ENCODE peak calls at places on chromosomes 7 and 10, in four cellular contexts. D is GM23248, A is cardiac muscle cell, Z is Peyer's patch. Y is an unnamed sample.

GRCh38 chr10:69333205-69333604 is 54.9 kb downstream of the HK1 start:
- DNase-seq in Z (no peak), A (peak; percentile 60), D (peak; percentile 50), Y (no peak)

GRCh38 chr10:86224354-86225097 is 142.1 kb downstream of the GRID1 start:
- DNase-seq in Z (no peak), D (peak; percentile 14), A (no peak), Y (no peak)

GRCh38 chr7:69411466-69411865 is 186.8 kb upstream of the AUTS2 start:
- DNase-seq in A (no peak), D (no peak), Z (no peak), Y (no peak)

GRCh38 chr10:112383325-112383724 is 9.4 kb downstream of the ACSL5 start:
- DNase-seq in Z (peak; percentile 85), A (peak; percentile 85), D (peak; percentile 73), Y (no peak)

GRCh38 chr10:128869101-128869712 is 597.8 kb upstream of the MGMT start:
- DNase-seq in D (no peak), Z (no peak), A (peak; percentile 51), Y (no peak)

GRCh38 chr7:116443101-116443523 is 56.4 kb upstream of the CAV2 start:
- DNase-seq in A (peak; percentile 93), D (peak; percentile 94), Z (no peak), Y (no peak)

GRCh38 chr10:91798736-91799579 is 732 bp downstream of the TNKS2 start:
- DNase-seq in A (peak; percentile 51), D (peak; percentile 70), Z (peak; percentile 79), Y (peak; percentile 72)

GRCh38 chr7:38628630-38629385 is 2.4 kb downstream of the AMPH start:
- DNase-seq in Z (no peak), D (peak; percentile 85), A (peak; percentile 42), Y (no peak)

GRCh38 chr10:99341248-99341647 is 12.1 kb downstream of the CNNM1 start:
- DNase-seq in D (no peak), A (no peak), Z (no peak), Y (no peak)

GRCh38 chr7:141072548-141073172 is 1.2 kb upstream of the TMEM178B start:
- DNase-seq in D (peak; percentile 80), A (peak; percentile 72), Z (peak; percentile 51), Y (no peak)

GRCh38 chr10:79483948-79484347 is 28.4 kb upstream of the EIF5AL1 start:
- DNase-seq in D (peak; percentile 73), Z (no peak), A (peak; percentile 50), Y (no peak)

GRCh38 chr10:31603245-31604087 is 284.4 kb downstream of the ZEB1 start:
- DNase-seq in D (peak; percentile 98), A (peak; percentile 96), Z (peak; percentile 93), Y (peak; percentile 55)

GRCh38 chr10:3131098-3131497 is 41.5 kb downstream of the PITRM1 start:
- DNase-seq in D (peak; percentile 30), Z (no peak), A (peak; percentile 21), Y (no peak)

GRCh38 chr10:97481071-97481470 is 17.2 kb downstream of the MMS19 start:
- DNase-seq in D (no peak), A (no peak), Z (no peak), Y (no peak)

GRCh38 chr7:83415840-83416239 is 233.1 kb downstream of the SEMA3E start:
- DNase-seq in D (no peak), A (no peak), Z (no peak), Y (no peak)

GRCh38 chr7:36514289-36515243 is 124.9 kb downstream of the ANLN start:
- DNase-seq in A (no peak), D (no peak), Z (no peak), Y (no peak)

GRCh38 chr10:100733319-100733718 is 12.1 kb upstream of the PAX2 start:
- DNase-seq in A (no peak), D (no peak), Z (no peak), Y (no peak)

GRCh38 chr7:44735403-44736165 is 13.1 kb upstream of the ZMIZ2 start:
- DNase-seq in D (peak; percentile 96), A (peak; percentile 97), Z (no peak), Y (no peak)

GRCh38 chr7:130140551-130141160 is 64.5 kb downstream of the TMEM209 start:
- DNase-seq in A (no peak), Z (no peak), D (no peak), Y (no peak)

GRCh38 chr10:114520453-114520852 is 116.2 kb upstream of the AFAP1L2 start:
- DNase-seq in D (peak; percentile 84), A (peak; percentile 72), Z (no peak), Y (no peak)

GRCh38 chr10:74586088-74586585 is 240.3 kb upstream of the KAT6B start:
- DNase-seq in D (peak; percentile 24), Z (peak; percentile 62), A (peak; percentile 12), Y (peak; percentile 72)

GRCh38 chr7:46522354-46522906 is 601.4 kb upstream of the IGFBP3 start:
- DNase-seq in A (no peak), Z (no peak), D (no peak), Y (no peak)

GRCh38 chr10:7243873-7244272 is 167.0 kb downstream of the SFMBT2 start:
- DNase-seq in A (no peak), D (no peak), Z (no peak), Y (no peak)

GRCh38 chr7:112450807-112451661 is 774 bp downstream of the IFRD1 start:
- DNase-seq in Z (peak; percentile 97), D (peak; percentile 99), A (peak; percentile 98), Y (peak; percentile 82)

GRCh38 chr7:23530355-23530754 is 1.4 kb downstream of the TRA2A start:
- DNase-seq in A (peak; percentile 47), D (peak; percentile 68), Z (no peak), Y (peak; percentile 60)

GRCh38 chr10:70920519-70920918 is 32.2 kb upstream of the PCBD1 start:
- DNase-seq in Z (peak; percentile 61), A (no peak), D (no peak), Y (no peak)

GRCh38 chr10:15571570-15571969 is 148.2 kb downstream of the ITGA8 start:
- DNase-seq in Z (no peak), D (peak; percentile 21), A (peak; percentile 90), Y (no peak)

GRCh38 chr10:88070080-88070880 is 206.9 kb downstream of the PTEN start:
- DNase-seq in D (no peak), A (peak; percentile 37), Z (no peak), Y (no peak)

DNA sequence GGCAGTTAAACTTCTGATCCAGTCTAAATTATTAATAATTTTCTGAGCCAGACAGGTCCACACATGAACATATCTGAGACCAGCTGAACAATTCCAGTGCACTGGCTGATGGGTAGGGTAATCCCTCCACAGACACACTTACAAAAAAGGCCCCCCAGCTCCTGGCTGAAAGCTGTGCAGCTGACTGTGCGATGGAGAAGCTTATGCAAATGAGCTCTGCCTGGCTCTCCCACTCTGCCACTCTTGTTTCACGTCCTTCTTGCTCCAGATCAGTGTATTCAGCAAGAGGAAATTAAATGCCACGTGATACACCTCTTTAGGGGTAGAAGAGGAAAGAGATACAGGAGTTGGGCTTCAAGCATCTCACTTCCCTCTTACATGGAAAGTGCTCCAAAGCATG is 76.4 kb upstream of the FEZF1 start:
- DNase-seq in Z (no peak), A (no peak), D (no peak), Y (no peak)
- H3K27ac ChIP-seq in Z (no peak overlapping the region), A (no peak overlapping the region), D (no peak overlapping the region), Y (no peak overlapping the region)

GRCh38 chr7:132065973-132066611 is 509.7 kb upstream of the PODXL start:
- DNase-seq in Z (no peak), D (peak; percentile 44), A (no peak), Y (no peak)
- H3K4me1 ChIP-seq in Z (no peaks in the 10 kb centered on the region), D (peaks cover 30% of the 10 kb centered on the region), A (peaks cover 8% of the 10 kb centered on the region), Y (no peaks in the 10 kb centered on the region)

GRCh38 chr7:146948708-146949107 is 832.1 kb downstream of the CNTNAP2 start:
- DNase-seq in A (no peak), D (no peak), Z (no peak), Y (no peak)
- H3K4me3 ChIP-seq in A (no peak overlapping the region), D (no peak overlapping the region), Z (no peak overlapping the region), Y (no peak overlapping the region)

DNA sequence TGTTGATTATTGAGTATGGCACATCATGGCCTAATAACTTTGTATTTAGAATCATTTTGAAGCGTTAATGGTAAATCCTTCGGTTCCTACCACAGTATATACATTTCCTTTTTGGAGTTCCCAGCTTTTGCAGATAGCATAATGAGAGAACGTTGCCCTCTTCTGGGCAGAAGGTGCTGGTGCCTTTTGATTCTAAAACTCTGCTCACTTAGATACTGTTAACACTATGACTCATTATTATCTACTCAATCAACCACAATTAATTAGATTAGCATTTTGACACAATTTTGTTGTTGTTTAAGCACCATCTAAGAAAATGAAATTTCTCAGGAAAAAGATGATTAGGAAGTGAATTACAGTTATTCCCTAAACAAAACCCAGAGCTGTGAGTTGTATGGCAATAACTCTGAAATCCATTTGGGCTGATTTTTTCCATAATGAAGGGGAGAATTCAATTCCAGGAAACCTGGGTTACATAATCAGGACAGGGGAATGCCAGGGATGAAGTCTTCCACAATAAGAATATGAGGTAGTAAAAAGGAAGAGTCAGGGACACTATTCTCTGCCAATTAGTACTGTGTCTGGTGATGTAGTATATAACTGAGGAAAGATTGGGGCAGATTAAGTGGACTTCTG is 11.5 kb upstream of the DLD start:
- DNase-seq in D (peak; percentile 79), Z (peak; percentile 69), A (peak; percentile 73), Y (peak; percentile 58)
- H3K27ac ChIP-seq in D (no peak overlapping the region), Z (no peak overlapping the region), A (no peak overlapping the region), Y (no peak overlapping the region)

GRCh38 chr10:102670871-102671434 is 26.7 kb downstream of the TRIM8 start:
- DNase-seq in Z (peak; percentile 39), D (no peak), A (no peak), Y (no peak)

GRCh38 chr10:102673235-102673634 is 29.0 kb downstream of the TRIM8 start:
- DNase-seq in A (no peak), D (no peak), Z (peak; percentile 35), Y (no peak)

GRCh38 chr10:102673961-102674511 is 29.8 kb downstream of the TRIM8 start:
- DNase-seq in A (peak; percentile 92), D (peak; percentile 74), Z (peak; percentile 71), Y (peak; percentile 64)

GRCh38 chr10:102674566-102674965 is 30.3 kb downstream of the TRIM8 start:
- DNase-seq in Z (no peak), D (no peak), A (no peak), Y (no peak)

GRCh38 chr10:102672822-102673200 is 28.5 kb downstream of the TRIM8 start:
- DNase-seq in D (no peak), A (no peak), Z (no peak), Y (no peak)
- H3K4me1 ChIP-seq in D (peaks cover 41% of the 10 kb centered on the region), A (peaks cover 82% of the 10 kb centered on the region), Z (peaks cover 17% of the 10 kb centered on the region), Y (peaks cover 40% of the 10 kb centered on the region)

DNA sequence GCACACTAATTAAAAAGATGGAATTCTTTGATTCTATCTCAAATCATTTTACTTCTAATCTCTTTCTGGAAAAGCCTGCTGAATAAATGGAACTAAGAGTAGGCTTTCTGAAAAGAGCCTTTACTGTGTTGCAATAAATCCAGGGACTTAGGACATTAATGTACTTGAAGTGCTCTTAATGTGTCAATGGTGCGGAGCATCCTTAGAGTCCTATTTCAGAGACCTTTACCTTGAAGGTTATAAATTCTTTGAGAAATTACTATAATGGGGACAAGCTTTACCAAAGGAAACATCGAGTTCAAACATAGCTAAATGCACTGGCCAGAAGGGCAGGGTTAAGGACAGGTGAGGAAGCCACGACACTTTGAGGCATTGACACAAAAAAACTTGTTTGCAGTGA is 48.2 kb upstream of the EXOC6 start:
- DNase-seq in A (no peak), Z (no peak), D (no peak), Y (no peak)
- H3K4me3 ChIP-seq in A (no peak overlapping the region), Z (no peak overlapping the region), D (no peak overlapping the region), Y (no peak overlapping the region)

Y was measured in CD4-positive, CD25-positive, alpha-beta regulatory T cell.